ENCODE peak calls at places on chromosomes 16 and 17, in seven cellular contexts. L, K, S, J, C, Z and V are unnamed samples.

GRCh38 chr16:58472266-58472665 is 27.7 kb upstream of the NDRG4 start:
- DNase-seq in L (no peak), K (no peak), S (no peak), J (no peak), C (no peak), Z (no peak), V (no peak)

GRCh38 chr16:85961988-85962915 is 63.3 kb downstream of the IRF8 start:
- DNase-seq in L (peak; percentile 34), K (no peak), S (no peak), J (no peak), C (no peak), Z (no peak), V (no peak)

GRCh38 chr16:83335076-83335475 is 472.7 kb upstream of the HSBP1 start:
- DNase-seq in L (no peak), K (no peak), S (no peak), J (no peak), C (no peak), Z (no peak), V (no peak)

GRCh38 chr16:83212301-83212841 is 585.6 kb downstream of the CDH13 start:
- DNase-seq in L (no peak), K (no peak), S (no peak), J (no peak), C (no peak), Z (no peak), V (peak; percentile 26)

GRCh38 chr17:74838275-74838674 is 21.4 kb downstream of the GRIN2C start:
- DNase-seq in L (no peak), K (no peak), S (no peak), J (no peak), C (no peak), Z (no peak), V (no peak)

GRCh38 chr16:54286330-54287017 is at the start of gene IRX3:
- DNase-seq in L (peak; percentile 91), K (peak; percentile 82), S (peak; percentile 56), J (no peak), C (peak; percentile 94), Z (peak; percentile 91), V (peak; percentile 91)

GRCh38 chr17:77572065-77572601 is 386.4 kb upstream of the TNRC6C start:
- DNase-seq in L (no peak), K (no peak), S (no peak), J (no peak), C (no peak), Z (no peak), V (no peak)

GRCh38 chr16:84795338-84796053 is 24.3 kb upstream of the CRISPLD2 start:
- DNase-seq in L (peak; percentile 81), K (no peak), S (peak; percentile 73), J (peak; percentile 51), C (peak; percentile 94), Z (peak; percentile 97), V (peak; percentile 83)

GRCh38 chr17:37124825-37125181 is 176.0 kb downstream of the AATF start:
- DNase-seq in L (no peak), K (no peak), S (no peak), J (no peak), C (no peak), Z (no peak), V (no peak)

GRCh38 chr17:6297960-6298359 is 137.0 kb downstream of the AIPL1 start:
- DNase-seq in L (no peak), K (no peak), S (no peak), J (no peak), C (no peak), Z (no peak), V (no peak)

GRCh38 chr16:86392751-86393150 is 117.6 kb upstream of the FOXF1 start:
- DNase-seq in L (no peak), K (no peak), S (no peak), J (no peak), C (peak; percentile 59), Z (no peak), V (no peak)

GRCh38 chr17:58487589-58488427 is at the start of gene HSF5:
- DNase-seq in L (peak; percentile 73), K (no peak), S (no peak), J (peak; percentile 46), C (no peak), Z (peak; percentile 47), V (peak; percentile 2)

DNA sequence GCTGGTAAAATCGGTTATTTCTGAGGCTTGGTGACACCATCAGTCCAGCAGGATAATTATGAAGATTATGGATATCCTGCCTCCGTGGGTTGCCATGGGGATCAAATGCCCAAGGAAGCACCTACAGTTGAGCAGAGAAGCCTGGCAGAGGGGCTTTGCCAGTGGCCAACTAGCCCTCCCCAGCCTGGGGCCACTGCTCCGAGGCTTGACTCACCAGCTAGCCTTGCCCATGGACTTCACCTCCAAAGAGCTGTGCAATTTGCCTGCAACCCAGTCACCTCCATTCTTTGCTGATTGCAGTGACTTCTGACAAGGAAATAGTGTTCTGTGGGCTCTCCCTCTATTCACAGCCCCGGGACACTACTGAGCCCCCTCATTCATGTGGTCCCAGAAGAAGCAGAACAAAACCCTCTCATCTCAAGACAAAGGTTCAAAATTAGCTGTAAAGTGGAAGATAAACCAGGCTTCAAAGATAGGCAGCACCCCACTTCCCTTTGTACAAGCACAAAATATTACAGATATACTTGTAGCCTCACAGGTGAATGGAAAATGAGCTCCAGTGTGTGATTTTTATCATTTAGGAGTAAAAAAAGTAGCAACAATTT is 1.6 kb downstream of the PECAM1 start:
- DNase-seq in L (no peak), K (no peak), S (no peak), J (no peak), C (no peak), Z (no peak), V (no peak)
- H3K4me3 ChIP-seq in L (peak overlapping the region; percentile 61), K (no peak overlapping the region), S (no peak overlapping the region), J (no peak overlapping the region), C (no peak overlapping the region), Z (no peak overlapping the region), V (no peak overlapping the region)

GRCh38 chr16:48608452-48608851 is 1.5 kb downstream of the N4BP1 start:
- DNase-seq in L (no peak), K (no peak), S (no peak), J (no peak), C (no peak), Z (no peak), V (no peak)
- H3K4me3 ChIP-seq in L (peak overlapping the region; percentile 85), K (peak overlapping the region; percentile 85), S (no peak overlapping the region), J (no peak overlapping the region), C (peak overlapping the region; percentile 94), Z (peak overlapping the region; percentile 98), V (peak overlapping the region; percentile 92)

GRCh38 chr17:3559270-3559645 is 1.6 kb upstream of the TRPV3 start:
- DNase-seq in L (no peak), K (no peak), S (no peak), J (no peak), C (no peak), Z (no peak), V (no peak)
- H3K4me3 ChIP-seq in L (no peak overlapping the region), K (no peak overlapping the region), S (no peak overlapping the region), J (no peak overlapping the region), C (peak overlapping the region; percentile 18), Z (no peak overlapping the region), V (no peak overlapping the region)

GRCh38 chr17:2054262-2054739 is 602 bp upstream of the HIC1 start:
- DNase-seq in L (peak; percentile 74), K (no peak), S (no peak), J (peak; percentile 61), C (peak; percentile 54), Z (peak; percentile 70), V (peak; percentile 69)
- H3K4me3 ChIP-seq in L (peak overlapping the region; percentile 82), K (peak overlapping the region; percentile 62), S (no peak overlapping the region), J (no peak overlapping the region), C (peak overlapping the region; percentile 69), Z (peak overlapping the region; percentile 60), V (peak overlapping the region; percentile 59)

GRCh38 chr16:68246121-68246520 is 948 bp downstream of the PLA2G15 start:
- DNase-seq in L (no peak), K (no peak), S (no peak), J (no peak), C (no peak), Z (no peak), V (no peak)

GRCh38 chr16:68244903-68245853 is at the start of gene PLA2G15:
- DNase-seq in L (peak; percentile 99), K (peak; percentile 89), S (peak; percentile 98), J (peak; percentile 99), C (peak; percentile 96), Z (peak; percentile 98), V (peak; percentile 96)

GRCh38 chr16:68247932-68248331 is 2.8 kb downstream of the PLA2G15 start:
- DNase-seq in L (no peak), K (no peak), S (no peak), J (peak; percentile 16), C (no peak), Z (no peak), V (no peak)

GRCh38 chr16:68247400-68247799 is 2.2 kb downstream of the PLA2G15 start:
- DNase-seq in L (peak; percentile 62), K (no peak), S (peak; percentile 52), J (peak; percentile 39), C (no peak), Z (no peak), V (no peak)

GRCh38 chr16:68246671-68247070 is 1.5 kb downstream of the PLA2G15 start:
- DNase-seq in L (no peak), K (no peak), S (peak; percentile 50), J (no peak), C (no peak), Z (no peak), V (no peak)
- H3K4me3 ChIP-seq in L (peak overlapping the region; percentile 78), K (no peak overlapping the region), S (no peak overlapping the region), J (no peak overlapping the region), C (no peak overlapping the region), Z (no peak overlapping the region), V (no peak overlapping the region)

DNA sequence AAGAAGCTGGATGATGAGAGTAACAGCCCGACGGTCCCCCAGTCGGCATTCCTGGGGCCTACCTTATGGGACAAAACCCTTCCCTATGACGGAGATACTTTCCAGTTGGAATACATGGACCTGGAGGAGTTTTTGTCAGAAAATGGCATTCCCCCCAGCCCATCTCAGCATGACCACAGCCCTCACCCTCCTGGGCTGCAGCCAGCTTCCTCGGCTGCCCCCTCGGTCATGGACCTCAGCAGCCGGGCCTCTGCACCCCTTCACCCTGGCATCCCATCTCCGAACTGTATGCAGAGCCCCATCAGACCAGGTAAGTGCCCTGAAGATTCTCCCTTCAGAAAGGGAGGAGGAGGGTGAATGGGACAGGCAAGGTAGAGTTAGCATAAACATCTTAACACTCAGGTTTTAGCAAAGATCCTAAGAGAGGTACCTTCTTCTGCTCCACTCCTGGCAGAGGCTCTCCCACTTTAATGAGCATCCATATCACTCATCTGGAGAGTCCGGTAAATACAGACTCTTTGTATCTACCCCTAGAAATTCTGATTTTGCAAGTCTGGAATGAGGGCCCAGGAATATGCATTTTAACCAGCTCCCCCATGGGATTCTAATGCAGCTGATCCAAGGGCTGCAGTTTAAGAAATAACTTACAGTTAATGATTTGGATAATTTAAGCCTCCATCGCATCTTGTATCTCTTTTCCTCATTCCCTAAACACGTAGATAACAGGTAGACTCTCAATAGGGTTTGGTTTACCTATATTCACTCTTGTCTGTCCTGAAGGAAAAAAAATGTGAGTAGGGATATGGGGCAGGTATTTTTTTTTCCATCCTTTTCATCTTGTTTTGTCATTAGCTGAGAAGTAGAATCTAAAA is 3.3 kb downstream of the HLF start:
- DNase-seq in L (no peak), K (no peak), S (no peak), J (no peak), C (no peak), Z (no peak), V (no peak)
- H3K4me3 ChIP-seq in L (peak overlapping the region; percentile 69), K (no peak overlapping the region), S (no peak overlapping the region), J (no peak overlapping the region), C (no peak overlapping the region), Z (no peak overlapping the region), V (no peak overlapping the region)

GRCh38 chr17:21288581-21289017 is 4.1 kb downstream of the MAP2K3 start:
- DNase-seq in L (no peak), K (no peak), S (no peak), J (no peak), C (no peak), Z (no peak), V (no peak)
- H3K4me3 ChIP-seq in L (peak overlapping the region; percentile 89), K (no peak overlapping the region), S (no peak overlapping the region), J (no peak overlapping the region), C (no peak overlapping the region), Z (no peak overlapping the region), V (no peak overlapping the region)